ENCODE peak calls at places on chromosome 13, in four cellular contexts. One of them, this sample, is unnamed.

GRCh38 chr13:107450931-107451330 is 764.4 kb downstream of the LIG4 start:
- DNase-seq in K562: no peak
- DNase-seq in WTC11: no peak
- DNase-seq in GM12878: no peak
- DNase-seq in this sample: no peak

GRCh38 chr13:77325371-77325941 is 1.4 kb downstream of the MYCBP2 start:
- DNase-seq in K562: no peak
- DNase-seq in WTC11: no peak
- DNase-seq in GM12878: no peak
- DNase-seq in this sample: no peak

GRCh38 chr13:39451860-39452301 is 151.1 kb downstream of the LHFPL6 start:
- DNase-seq in WTC11: no peak
- DNase-seq in GM12878: no peak
- DNase-seq in K562: no peak
- DNase-seq in this sample: no peak

GRCh38 chr13:110419391-110419791 is 112.3 kb downstream of the COL4A2 start:
- DNase-seq in WTC11: no peak
- DNase-seq in K562: no peak
- DNase-seq in GM12878: no peak
- DNase-seq in this sample: peak; percentile 14

GRCh38 chr13:75049936-75050335 is 432.0 kb downstream of the TBC1D4 start:
- DNase-seq in K562: no peak
- DNase-seq in WTC11: no peak
- DNase-seq in GM12878: no peak
- DNase-seq in this sample: no peak

GRCh38 chr13:110869231-110869804 is 45.6 kb downstream of the ANKRD10 start:
- DNase-seq in GM12878: no peak
- DNase-seq in WTC11: no peak
- DNase-seq in K562: peak; percentile 30
- DNase-seq in this sample: no peak

GRCh38 chr13:31987535-31988170 is 43.9 kb upstream of the FRY start:
- DNase-seq in GM12878: no peak
- DNase-seq in WTC11: no peak
- DNase-seq in K562: no peak
- DNase-seq in this sample: no peak

GRCh38 chr13:51455532-51455931 is 2.7 kb upstream of the INTS6 start:
- DNase-seq in K562: no peak
- DNase-seq in WTC11: no peak
- DNase-seq in GM12878: no peak
- DNase-seq in this sample: no peak

GRCh38 chr13:40494932-40495619 is 171.4 kb downstream of the FOXO1 start:
- DNase-seq in GM12878: no peak
- DNase-seq in WTC11: no peak
- DNase-seq in K562: no peak
- DNase-seq in this sample: no peak

GRCh38 chr13:77265336-77265735 is 61.6 kb downstream of the MYCBP2 start:
- DNase-seq in GM12878: no peak
- DNase-seq in WTC11: no peak
- DNase-seq in K562: no peak
- DNase-seq in this sample: no peak

GRCh38 chr13:113820813-113821651 is 42.8 kb downstream of the GAS6 start:
- DNase-seq in WTC11: no peak
- DNase-seq in K562: peak; percentile 43
- DNase-seq in GM12878: no peak
- DNase-seq in this sample: no peak

GRCh38 chr13:113664751-113665581 is 2.1 kb upstream of the GRK1 start:
- DNase-seq in GM12878: no peak
- DNase-seq in K562: no peak
- DNase-seq in WTC11: peak; percentile 8
- DNase-seq in this sample: no peak

GRCh38 chr13:58583961-58584360 is 952.4 kb downstream of the PCDH17 start:
- DNase-seq in K562: no peak
- DNase-seq in GM12878: no peak
- DNase-seq in WTC11: no peak
- DNase-seq in this sample: no peak

GRCh38 chr13:107361666-107362065 is 793.7 kb upstream of the ARGLU1 start:
- DNase-seq in WTC11: no peak
- DNase-seq in K562: no peak
- DNase-seq in GM12878: no peak
- DNase-seq in this sample: no peak

GRCh38 chr13:43360911-43361605 is 337.7 kb downstream of the DNAJC15 start:
- DNase-seq in GM12878: no peak
- DNase-seq in K562: no peak
- DNase-seq in WTC11: no peak
- DNase-seq in this sample: no peak

GRCh38 chr13:43365042-43365344 is 341.6 kb downstream of the DNAJC15 start:
- DNase-seq in GM12878: no peak
- DNase-seq in K562: no peak
- DNase-seq in WTC11: no peak
- DNase-seq in this sample: no peak

GRCh38 chr13:43368003-43368402 is 344.6 kb downstream of the DNAJC15 start:
- DNase-seq in WTC11: no peak
- DNase-seq in GM12878: no peak
- DNase-seq in K562: no peak
- DNase-seq in this sample: no peak

GRCh38 chr13:43363156-43363918 is 340.0 kb downstream of the DNAJC15 start:
- DNase-seq in K562: no peak
- DNase-seq in WTC11: no peak
- DNase-seq in GM12878: no peak
- DNase-seq in this sample: no peak

GRCh38 chr13:43364210-43365041 is 341.0 kb downstream of the DNAJC15 start:
- DNase-seq in WTC11: no peak
- DNase-seq in K562: no peak
- DNase-seq in GM12878: no peak
- DNase-seq in this sample: no peak
- TF ChIP-seq TCF7 in WTC11: no peak
- TF ChIP-seq TCF7 in K562: no peak
- TF ChIP-seq TCF7 in GM12878: no peak
- TF ChIP-seq TCF7 in this sample: no peak

GRCh38 chr13:100234006-100234405 is 145.1 kb downstream of the PCCA start:
- DNase-seq in WTC11: no peak
- DNase-seq in K562: no peak
- DNase-seq in GM12878: no peak
- DNase-seq in this sample: no peak

GRCh38 chr13:100230813-100231575 is 142.1 kb downstream of the PCCA start:
- DNase-seq in GM12878: no peak
- DNase-seq in WTC11: no peak
- DNase-seq in K562: no peak
- DNase-seq in this sample: no peak

GRCh38 chr13:100240109-100240779 is 151.4 kb downstream of the PCCA start:
- DNase-seq in WTC11: no peak
- DNase-seq in GM12878: no peak
- DNase-seq in K562: no peak
- DNase-seq in this sample: no peak

GRCh38 chr13:100234524-100235136 is 145.7 kb downstream of the PCCA start:
- DNase-seq in WTC11: no peak
- DNase-seq in GM12878: no peak
- DNase-seq in K562: no peak
- DNase-seq in this sample: peak; percentile 77

GRCh38 chr13:100235311-100235901 is 146.5 kb downstream of the PCCA start:
- DNase-seq in GM12878: no peak
- DNase-seq in WTC11: no peak
- DNase-seq in K562: peak; percentile 22
- DNase-seq in this sample: peak; percentile 60
- TF ChIP-seq TCF7 in GM12878: no peak
- TF ChIP-seq TCF7 in WTC11: no peak
- TF ChIP-seq TCF7 in K562: no peak
- TF ChIP-seq TCF7 in this sample: no peak

GRCh38 chr13:72194531-72194930 is 327.5 kb upstream of the DACH1 start:
- DNase-seq in K562: no peak
- DNase-seq in WTC11: no peak
- DNase-seq in GM12878: no peak
- DNase-seq in this sample: no peak
- TF ChIP-seq TCF7 in K562: no peak
- TF ChIP-seq TCF7 in WTC11: no peak
- TF ChIP-seq TCF7 in GM12878: no peak
- TF ChIP-seq TCF7 in this sample: no peak

GRCh38 chr13:98285852-98286594 is 109.0 kb upstream of the RNF113B start:
- DNase-seq in WTC11: no peak
- DNase-seq in GM12878: no peak
- DNase-seq in K562: no peak
- DNase-seq in this sample: no peak

GRCh38 chr13:98289339-98289935 is 112.4 kb upstream of the RNF113B start:
- DNase-seq in GM12878: no peak
- DNase-seq in K562: no peak
- DNase-seq in WTC11: no peak
- DNase-seq in this sample: no peak

GRCh38 chr13:98284677-98285076 is 107.6 kb upstream of the RNF113B start:
- DNase-seq in WTC11: no peak
- DNase-seq in K562: no peak
- DNase-seq in GM12878: no peak
- DNase-seq in this sample: no peak

GRCh38 chr13:98286814-98287213 is 109.7 kb upstream of the RNF113B start:
- DNase-seq in K562: no peak
- DNase-seq in GM12878: no peak
- DNase-seq in WTC11: no peak
- DNase-seq in this sample: no peak

GRCh38 chr13:98285317-98285716 is 108.2 kb upstream of the RNF113B start:
- DNase-seq in GM12878: no peak
- DNase-seq in WTC11: no peak
- DNase-seq in K562: no peak
- DNase-seq in this sample: no peak
- TF ChIP-seq TCF7 in GM12878: no peak
- TF ChIP-seq TCF7 in WTC11: no peak
- TF ChIP-seq TCF7 in K562: no peak
- TF ChIP-seq TCF7 in this sample: no peak

DNA sequence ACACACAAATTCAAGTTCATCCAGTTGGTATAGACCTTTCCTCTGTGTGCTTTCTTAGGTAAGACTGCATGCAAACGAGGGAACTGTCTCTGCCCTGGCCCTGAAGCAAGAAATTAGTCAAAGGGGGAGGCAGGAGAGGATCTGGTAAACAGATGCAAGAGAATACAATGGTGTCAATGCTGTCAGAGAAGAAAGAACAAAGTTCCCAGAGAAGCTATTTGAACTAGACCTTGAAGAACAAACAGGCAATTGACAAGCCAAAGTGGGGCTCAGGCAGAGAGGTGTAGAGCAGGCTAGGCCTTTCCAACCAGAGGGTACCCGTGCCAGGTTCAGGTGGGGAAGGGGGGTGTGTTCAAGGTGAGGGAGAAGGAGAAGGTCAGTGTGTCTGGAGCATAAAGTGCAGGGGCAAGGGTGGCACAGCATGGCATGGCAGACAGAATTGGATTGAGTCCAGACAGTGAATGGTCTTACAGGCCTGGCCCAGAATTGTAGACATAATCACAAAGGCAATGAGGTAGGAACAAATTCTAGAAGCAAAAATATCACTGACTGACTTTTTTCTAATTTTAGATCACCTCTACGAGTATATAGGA is 95.0 kb upstream of the STARD13 start:
- DNase-seq in GM12878: no peak
- DNase-seq in K562: no peak
- DNase-seq in WTC11: no peak
- DNase-seq in this sample: peak; percentile 82
- TF ChIP-seq TCF7 in GM12878: no peak
- TF ChIP-seq TCF7 in K562: no peak
- TF ChIP-seq TCF7 in WTC11: no peak
- TF ChIP-seq TCF7 in this sample: peak; percentile 39

GRCh38 chr13:47110833-47111240 is 214.0 kb upstream of the HTR2A start:
- DNase-seq in GM12878: no peak
- DNase-seq in K562: peak; percentile 54
- DNase-seq in WTC11: no peak
- DNase-seq in this sample: no peak
- TF ChIP-seq TCF7 in GM12878: no peak
- TF ChIP-seq TCF7 in K562: no peak
- TF ChIP-seq TCF7 in WTC11: no peak
- TF ChIP-seq TCF7 in this sample: no peak